ENCODE peak calls at places on chromosomes 1 and 21, in eight cellular contexts. D, E, I, S, U, B, Q and H are unnamed samples.

GRCh38 chr1:153578490-153578889 is 12.8 kb upstream of the S100A2 start:
- DNase-seq in S (no peak), U (no peak), Q (no peak), B (no peak), E (no peak), D (peak), I (peak), H (no peak)

GRCh38 chr1:41851589-41851988 is 67.1 kb downstream of the HIVEP3 start:
- DNase-seq in Q (no peak), S (no peak), E (no peak), U (no peak), D (peak), B (no peak), I (peak), H (peak)

GRCh38 chr1:36446261-36446660 is 4.0 kb downstream of the OSCP1 start:
- DNase-seq in Q (peak), U (no peak), I (no peak), B (no peak), D (no peak), S (peak), E (peak), H (peak)

GRCh38 chr1:11753555-11754208 is 8.3 kb upstream of the C1orf167 start:
- DNase-seq in B (no peak), I (peak), U (no peak), S (no peak), D (peak), E (no peak), Q (no peak), H (no peak)

GRCh38 chr1:178374016-178374415 is 122.7 kb downstream of the CLEC20A start:
- DNase-seq in I (no peak), Q (no peak), B (no peak), U (no peak), S (no peak), D (peak), E (no peak), H (no peak)

GRCh38 chr21:34078915-34079314 is 5.5 kb downstream of the MRPS6 start:
- DNase-seq in Q (no peak), D (no peak), E (no peak), S (no peak), B (peak), I (no peak), U (peak), H (no peak)

GRCh38 chr1:170586321-170586855 is 54.4 kb downstream of the GORAB start:
- DNase-seq in E (no peak), B (peak), S (no peak), Q (no peak), U (no peak), I (no peak), D (peak), H (peak)

GRCh38 chr1:1143636-1144035 is 27.7 kb upstream of the C1orf159 start:
- DNase-seq in Q (no peak), B (peak), E (no peak), D (no peak), I (no peak), S (no peak), U (no peak), H (no peak)

GRCh38 chr1:204588826-204589225 is 72.6 kb downstream of the MDM4 start:
- DNase-seq in S (no peak), I (no peak), Q (no peak), B (no peak), D (no peak), E (no peak), U (no peak), H (peak)

GRCh38 chr1:13517193-13517812 is 3.5 kb upstream of the LRRC38 start:
- DNase-seq in Q (no peak), I (no peak), S (peak), U (no peak), D (no peak), B (peak), E (peak), H (no peak)

GRCh38 chr1:9767964-9768668 is 55.6 kb downstream of the CLSTN1 start:
- DNase-seq in S (no peak), I (no peak), U (peak), D (no peak), B (peak), Q (no peak), E (peak), H (peak)

GRCh38 chr1:200890818-200891773 is 3.6 kb upstream of the INAVA start:
- DNase-seq in D (peak), E (no peak), B (peak), Q (peak), I (peak), S (peak), U (no peak), H (peak)

GRCh38 chr1:12461764-12462163 is 156.2 kb downstream of the DHRS3 start:
- DNase-seq in E (no peak), D (no peak), U (no peak), Q (no peak), B (no peak), I (no peak), S (no peak), H (no peak)

GRCh38 chr1:119316870-119317416 is 51.6 kb upstream of the HAO2 start:
- DNase-seq in S (no peak), I (no peak), D (no peak), B (no peak), Q (no peak), E (no peak), U (no peak), H (no peak)

GRCh38 chr1:44019398-44020044 is 11.7 kb downstream of the SLC6A9 start:
- DNase-seq in I (no peak), Q (no peak), U (no peak), E (no peak), D (no peak), S (no peak), B (no peak), H (no peak)

GRCh38 chr1:41467673-41468072 is 16.8 kb downstream of the EDN2 start:
- DNase-seq in Q (peak), U (no peak), I (no peak), S (no peak), B (no peak), D (no peak), E (no peak), H (peak)

GRCh38 chr1:19010995-19011696 is 54.7 kb upstream of the IFFO2 start:
- DNase-seq in S (peak), D (peak), I (peak), Q (no peak), E (no peak), U (peak), B (peak), H (no peak)

GRCh38 chr1:27436204-27437159 is 44.1 kb downstream of the GPR3 start:
- DNase-seq in D (peak), I (peak), S (no peak), B (peak), Q (no peak), U (no peak), E (peak), H (peak)

GRCh38 chr1:23613191-23614126 is 54.2 kb upstream of the ID3 start:
- DNase-seq in D (no peak), Q (no peak), S (no peak), I (no peak), U (peak), E (peak), B (no peak), H (peak)

GRCh38 chr1:201850053-201850397 is 21.1 kb downstream of the IPO9 start:
- DNase-seq in U (no peak), D (peak), S (no peak), Q (no peak), B (no peak), I (peak), E (no peak), H (no peak)

GRCh38 chr1:1136547-1137230 is 20.8 kb upstream of the C1orf159 start:
- DNase-seq in D (no peak), U (no peak), B (peak), Q (peak), E (peak), I (no peak), S (no peak), H (peak)

GRCh38 chr21:30463713-30464112 is 16.5 kb downstream of the KRTAP19-1 start:
- DNase-seq in Q (peak), I (peak), E (peak), B (no peak), S (no peak), U (no peak), D (no peak), H (peak)

GRCh38 chr1:27602510-27603319 is 1.2 kb downstream of the AHDC1 start:
- DNase-seq in E (peak), D (peak), B (peak), U (no peak), Q (peak), I (no peak), S (no peak), H (peak)

GRCh38 chr1:186112280-186112679 is 262.8 kb downstream of the TPR start:
- DNase-seq in D (no peak), U (no peak), Q (no peak), S (no peak), E (no peak), B (no peak), I (no peak), H (peak)

GRCh38 chr1:44354840-44355581 is at the start of gene ERI3:
- DNase-seq in U (peak), S (peak), D (peak), I (peak), E (peak), B (peak), Q (peak), H (peak)

GRCh38 chr1:154478013-154478412 is 24.0 kb upstream of the TDRD10 start:
- DNase-seq in Q (no peak), I (no peak), B (peak), U (no peak), D (no peak), E (no peak), S (no peak), H (no peak)